ENCODE peak calls at places on chromosome 5, in ten cellular contexts. N is naive thymus-derived CD8-positive, alpha-beta T cell; G is omental fat pad; C is neural crest cell; R is transverse colon; V is NT2/D1; X is frontal cortex; H is naive B cell; Q is NCI-H1694; Z is NCI-H1417 treated with DMSO at 0.1 percent for 48 hours. I is an unnamed sample.

GRCh38 chr5:56415356-56415765 is 182.2 kb upstream of the ANKRD55 start:
- DNase-seq in X (no peak), C (no peak), R (peak), Q (no peak), H (peak), V (no peak), Z (no peak), G (no peak), N (peak), I (no peak)

GRCh38 chr5:74539986-74540385 is 100.5 kb downstream of the ENC1 start:
- DNase-seq in Z (no peak), N (no peak), X (no peak), G (no peak), V (no peak), H (no peak), C (no peak), Q (no peak), R (no peak), I (no peak)

GRCh38 chr5:10709409-10709808 is 51.6 kb downstream of the DAP start:
- DNase-seq in N (no peak), Z (no peak), V (no peak), G (no peak), C (no peak), R (no peak), Q (no peak), X (no peak), H (no peak), I (no peak)

GRCh38 chr5:28408186-28408585 is 1369.8 kb upstream of the CDH9 start:
- DNase-seq in Q (no peak), C (no peak), N (no peak), Z (no peak), G (no peak), H (no peak), X (no peak), V (no peak), R (no peak), I (no peak)

GRCh38 chr5:134534726-134535110 is 9.2 kb downstream of the JADE2 start:
- DNase-seq in Q (no peak), C (no peak), N (no peak), G (no peak), R (no peak), X (no peak), V (no peak), Z (no peak), H (no peak), I (no peak)

GRCh38 chr5:157162919-157163510 is 3.0 kb downstream of the GARIN3 start:
- DNase-seq in R (no peak), C (no peak), N (no peak), H (no peak), G (no peak), Q (no peak), V (no peak), Z (no peak), X (no peak), I (no peak)

GRCh38 chr5:37212096-37212495 is 37.1 kb downstream of the CPLANE1 start:
- DNase-seq in G (no peak), V (no peak), H (no peak), R (no peak), X (no peak), C (no peak), Q (no peak), Z (no peak), N (no peak), I (no peak)

GRCh38 chr5:132429451-132430440 is 60.2 kb downstream of the SLC22A5 start:
- DNase-seq in Q (no peak), R (no peak), Z (no peak), N (no peak), C (no peak), H (no peak), V (no peak), X (no peak), G (no peak), I (no peak)

GRCh38 chr5:96260009-96260408 is 173.0 kb downstream of the PCSK1 start:
- DNase-seq in N (no peak), H (no peak), Q (no peak), G (no peak), X (no peak), Z (no peak), C (no peak), R (no peak), V (no peak), I (no peak)

GRCh38 chr5:117748336-117748735 is 1173.7 kb upstream of the SEMA6A start:
- DNase-seq in Q (no peak), C (no peak), X (no peak), G (no peak), N (no peak), Z (no peak), R (no peak), V (no peak), H (no peak), I (no peak)

GRCh38 chr5:142013734-142014495 is 1.1 kb upstream of the GNPDA1 start:
- DNase-seq in Z (no peak), R (peak), N (no peak), X (no peak), V (no peak), G (no peak), C (no peak), Q (no peak), H (no peak), I (no peak)

GRCh38 chr5:90709323-90710148 is 150.9 kb downstream of the ADGRV1 start:
- DNase-seq in H (no peak), R (peak), X (no peak), C (peak), N (no peak), Q (peak), V (no peak), G (no peak), Z (no peak), I (no peak)